ENCODE peak calls at places on chromosomes 4 and X, in four cellular contexts. One of them, this sample, is unnamed. For H4K20me1, the result is how much of the 10 kb centered on the place peaks cover.

GRCh38 chr4:14345356-14345775 is 656.9 kb upstream of the CPEB2 start:
- DNase-seq in K562: no peak
- DNase-seq in GM12878: no peak
- DNase-seq in HepG2: no peak
- DNase-seq in this sample: no peak

GRCh38 chr4:159227378-159227777 is 124.5 kb downstream of the RAPGEF2 start:
- DNase-seq in K562: peak
- DNase-seq in GM12878: no peak
- DNase-seq in HepG2: no peak
- DNase-seq in this sample: no peak

GRCh38 chrX:39907964-39908616 is 189.7 kb downstream of the BCOR start:
- DNase-seq in K562: no peak
- DNase-seq in GM12878: no peak
- DNase-seq in HepG2: peak
- DNase-seq in this sample: no peak

GRCh38 chr4:106273831-106274230 is 42.2 kb downstream of the TBCK start:
- DNase-seq in K562: no peak
- DNase-seq in GM12878: no peak
- DNase-seq in HepG2: no peak
- DNase-seq in this sample: peak

GRCh38 chr4:152998861-152999260 is 62.7 kb downstream of the FHDC1 start:
- DNase-seq in K562: no peak
- DNase-seq in GM12878: no peak
- DNase-seq in HepG2: no peak
- DNase-seq in this sample: no peak

GRCh38 chr4:108109997-108110416 is 58.7 kb downstream of the LEF1 start:
- DNase-seq in K562: no peak
- DNase-seq in GM12878: peak
- DNase-seq in HepG2: no peak
- DNase-seq in this sample: no peak

GRCh38 chrX:30935985-30936384 is 46.9 kb upstream of the TAB3 start:
- DNase-seq in K562: peak
- DNase-seq in GM12878: no peak
- DNase-seq in HepG2: peak
- DNase-seq in this sample: peak

GRCh38 chr4:8343967-8344331 is 74.4 kb downstream of the HTRA3 start:
- DNase-seq in K562: no peak
- DNase-seq in GM12878: no peak
- DNase-seq in HepG2: no peak
- DNase-seq in this sample: no peak

GRCh38 chr4:39279416-39279815 is 86.7 kb downstream of the RFC1 start:
- DNase-seq in K562: no peak
- DNase-seq in GM12878: no peak
- DNase-seq in HepG2: no peak
- DNase-seq in this sample: no peak

GRCh38 chr4:128825226-128825625 is 15.7 kb downstream of the JADE1 start:
- DNase-seq in K562: peak
- DNase-seq in GM12878: no peak
- DNase-seq in HepG2: no peak
- DNase-seq in this sample: peak

GRCh38 chr4:86586160-86586572 is 7.9 kb upstream of the PTPN13 start:
- DNase-seq in K562: no peak
- DNase-seq in GM12878: no peak
- DNase-seq in HepG2: no peak
- DNase-seq in this sample: peak

GRCh38 chr4:52869196-52869595 is 7.1 kb downstream of the RASL11B start:
- DNase-seq in K562: no peak
- DNase-seq in GM12878: no peak
- DNase-seq in HepG2: no peak
- DNase-seq in this sample: no peak

GRCh38 chrX:12370444-12371089 is 232.3 kb downstream of the FRMPD4 start:
- DNase-seq in K562: no peak
- DNase-seq in GM12878: no peak
- DNase-seq in HepG2: no peak
- DNase-seq in this sample: no peak

GRCh38 chr4:189062047-189062820 is 878.4 kb upstream of the FRG1 start:
- DNase-seq in K562: no peak
- DNase-seq in GM12878: no peak
- DNase-seq in HepG2: no peak
- DNase-seq in this sample: peak

GRCh38 chrX:63747331-63747730 is 37.7 kb downstream of the ARHGEF9 start:
- DNase-seq in K562: no peak
- DNase-seq in GM12878: no peak
- DNase-seq in HepG2: no peak
- DNase-seq in this sample: no peak

GRCh38 chr4:186068581-186069402 is at the start of gene TLR3:
- DNase-seq in K562: no peak
- DNase-seq in GM12878: no peak
- DNase-seq in HepG2: no peak
- DNase-seq in this sample: no peak

GRCh38 chr4:147736458-147736857 is 4.6 kb downstream of the ARHGAP10 start:
- DNase-seq in K562: no peak
- DNase-seq in GM12878: no peak
- DNase-seq in HepG2: no peak
- DNase-seq in this sample: peak

GRCh38 chr4:138981930-138982390 is 33.6 kb upstream of the NOCT start:
- DNase-seq in K562: no peak
- DNase-seq in GM12878: no peak
- DNase-seq in HepG2: peak
- DNase-seq in this sample: peak

GRCh38 chrX:101485212-101486064 is at the start of gene ARMCX4:
- DNase-seq in K562: no peak
- DNase-seq in GM12878: no peak
- DNase-seq in HepG2: no peak
- DNase-seq in this sample: peak

GRCh38 chr4:80963051-80963450 is 67.5 kb upstream of the BMP3 start:
- DNase-seq in K562: no peak
- DNase-seq in GM12878: no peak
- DNase-seq in HepG2: no peak
- DNase-seq in this sample: no peak

GRCh38 chr4:121108557-121108956 is 36.2 kb upstream of the NDNF start:
- DNase-seq in K562: no peak
- DNase-seq in GM12878: no peak
- DNase-seq in HepG2: no peak
- DNase-seq in this sample: no peak

GRCh38 chrX:118117069-118117405 is 427 bp upstream of the KLHL13 start:
- DNase-seq in K562: no peak
- DNase-seq in GM12878: no peak
- DNase-seq in HepG2: no peak
- DNase-seq in this sample: no peak

GRCh38 chr4:54661686-54662085 is 3.9 kb downstream of the KIT start:
- DNase-seq in K562: no peak
- DNase-seq in GM12878: no peak
- DNase-seq in HepG2: no peak
- DNase-seq in this sample: no peak

GRCh38 chrX:18702362-18703195 is 4.9 kb upstream of the PPEF1 start:
- DNase-seq in K562: no peak
- DNase-seq in GM12878: no peak
- DNase-seq in HepG2: no peak
- DNase-seq in this sample: no peak

GRCh38 chr4:10106421-10107039 is 10.1 kb downstream of the WDR1 start:
- DNase-seq in K562: peak
- DNase-seq in GM12878: no peak
- DNase-seq in HepG2: no peak
- DNase-seq in this sample: no peak
- H4K20me1 ChIP-seq in K562: half or more
- H4K20me1 ChIP-seq in GM12878: under half
- H4K20me1 ChIP-seq in HepG2: half or more
- H4K20me1 ChIP-seq in this sample: half or more

DNA sequence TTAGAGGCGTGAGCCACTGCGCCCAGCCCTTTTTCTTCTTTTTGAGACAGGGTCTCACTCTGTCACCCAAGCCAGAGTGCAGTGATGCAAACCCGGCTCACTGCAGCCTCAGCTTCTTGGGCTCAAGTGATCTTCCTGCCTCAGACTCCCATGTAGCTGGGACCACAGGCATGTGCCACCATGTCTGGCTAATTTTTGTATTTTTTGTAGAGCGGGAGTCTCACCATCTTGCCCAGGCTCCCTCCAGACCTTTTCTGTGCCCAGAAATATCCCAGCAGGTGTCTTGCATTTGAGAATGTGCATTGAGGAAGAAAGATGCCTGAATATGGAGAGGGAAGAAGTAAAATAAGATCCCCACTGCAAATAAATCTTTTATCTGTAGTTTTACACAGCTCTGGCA is 58.7 kb downstream of the PPEF2 start:
- DNase-seq in K562: no peak
- DNase-seq in GM12878: no peak
- DNase-seq in HepG2: no peak
- DNase-seq in this sample: no peak
- TF ChIP-seq JUNB in K562: no peak
- TF ChIP-seq JUNB in GM12878: no peak
- TF ChIP-seq JUNB in HepG2: no peak
- TF ChIP-seq JUNB in this sample: no peak

GRCh38 chr4:140153744-140154571 is at the start of gene MAML3:
- DNase-seq in K562: peak
- DNase-seq in GM12878: no peak
- DNase-seq in HepG2: peak
- DNase-seq in this sample: peak
- TF ChIP-seq EZH2 in K562: no peak
- TF ChIP-seq EZH2 in GM12878: peak
- TF ChIP-seq EZH2 in HepG2: peak
- TF ChIP-seq EZH2 in this sample: peak

DNA sequence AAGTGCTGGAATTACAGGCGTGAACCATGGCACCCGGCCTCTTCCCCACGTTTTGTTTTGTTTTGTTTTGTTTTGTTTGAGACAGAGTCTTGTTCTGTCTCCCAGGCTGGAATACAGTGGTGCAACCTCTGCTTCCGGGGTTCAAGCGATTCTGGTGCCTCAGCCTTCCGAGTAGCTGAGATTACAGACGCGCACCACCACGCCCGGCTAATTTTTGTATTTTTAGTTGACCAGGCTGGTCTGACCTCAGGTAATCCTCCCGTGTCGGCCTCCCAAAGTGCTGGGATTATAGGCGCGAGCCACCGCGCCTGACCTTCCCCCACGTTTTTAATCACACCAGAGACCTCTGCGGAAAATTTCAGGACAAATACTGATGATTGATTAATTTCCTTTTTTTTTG is 2.2 kb downstream of the ENOPH1 start:
- DNase-seq in K562: peak
- DNase-seq in GM12878: no peak
- DNase-seq in HepG2: no peak
- DNase-seq in this sample: no peak
- H4K20me1 ChIP-seq in K562: under half
- H4K20me1 ChIP-seq in GM12878: under half
- H4K20me1 ChIP-seq in HepG2: under half
- H4K20me1 ChIP-seq in this sample: half or more

DNA sequence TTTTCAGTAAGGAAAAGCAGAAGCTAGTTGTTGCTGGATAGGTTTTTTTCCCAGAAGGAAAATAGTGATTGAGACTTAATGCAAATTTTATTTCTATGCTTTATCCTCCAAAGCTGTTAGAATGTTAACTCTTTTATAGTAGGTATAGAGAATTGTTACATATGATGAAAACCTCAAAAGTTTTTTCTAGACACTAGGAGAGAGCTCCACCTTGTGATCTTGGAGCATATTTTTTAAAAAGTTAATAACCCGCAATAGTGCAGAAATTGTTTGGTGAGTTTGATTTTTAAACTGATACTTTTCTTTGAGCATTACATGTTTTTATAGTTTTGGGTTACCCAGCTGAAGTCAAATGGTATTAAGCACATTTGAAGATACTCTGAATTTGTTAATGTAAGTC is 56.5 kb downstream of the STAG2 start:
- DNase-seq in K562: no peak
- DNase-seq in GM12878: no peak
- DNase-seq in HepG2: no peak
- DNase-seq in this sample: no peak
- TF ChIP-seq JUNB in K562: no peak
- TF ChIP-seq JUNB in GM12878: no peak
- TF ChIP-seq JUNB in HepG2: no peak
- TF ChIP-seq JUNB in this sample: no peak

GRCh38 chr4:11428161-11428700 is 463 bp downstream of the HS3ST1 start:
- DNase-seq in K562: no peak
- DNase-seq in GM12878: no peak
- DNase-seq in HepG2: no peak
- DNase-seq in this sample: peak

GRCh38 chr4:11426716-11427115 is 2.0 kb downstream of the HS3ST1 start:
- DNase-seq in K562: no peak
- DNase-seq in GM12878: no peak
- DNase-seq in HepG2: no peak
- DNase-seq in this sample: no peak

GRCh38 chr4:11429646-11430045 is 952 bp upstream of the HS3ST1 start:
- DNase-seq in K562: no peak
- DNase-seq in GM12878: no peak
- DNase-seq in HepG2: no peak
- DNase-seq in this sample: peak

GRCh38 chr4:11427201-11427996 is 1.3 kb downstream of the HS3ST1 start:
- DNase-seq in K562: no peak
- DNase-seq in GM12878: no peak
- DNase-seq in HepG2: no peak
- DNase-seq in this sample: peak

GRCh38 chr4:11428701-11429571 is at the start of gene HS3ST1:
- DNase-seq in K562: no peak
- DNase-seq in GM12878: no peak
- DNase-seq in HepG2: no peak
- DNase-seq in this sample: peak
- TF ChIP-seq EZH2 in K562: no peak
- TF ChIP-seq EZH2 in GM12878: no peak
- TF ChIP-seq EZH2 in HepG2: no peak
- TF ChIP-seq EZH2 in this sample: no peak

GRCh38 chr4:2507259-2507658 is 29.2 kb upstream of the FAM193A start:
- DNase-seq in K562: no peak
- DNase-seq in GM12878: no peak
- DNase-seq in HepG2: no peak
- DNase-seq in this sample: no peak
- H4K20me1 ChIP-seq in K562: under half
- H4K20me1 ChIP-seq in GM12878: under half
- H4K20me1 ChIP-seq in HepG2: under half
- H4K20me1 ChIP-seq in this sample: under half